ENCODE peak calls at places on chromosomes 5 and 9, in six cellular contexts. X, E, U, I, A and Q are unnamed samples.

GRCh38 chr5:6468104-6468503 is 19.4 kb downstream of the UBE2QL1 start:
- DNase-seq in E (no peak), I (no peak), U (no peak), A (no peak), X (no peak), Q (no peak)

GRCh38 chr5:73142035-73142434 is 21.7 kb downstream of the TMEM171 start:
- DNase-seq in X (no peak), U (no peak), E (no peak), I (no peak), A (no peak), Q (no peak)

GRCh38 chr5:67934976-67935375 is 280.6 kb upstream of the PIK3R1 start:
- DNase-seq in A (no peak), E (no peak), I (no peak), X (no peak), U (no peak), Q (no peak)

GRCh38 chr9:98191210-98191609 is 1.2 kb downstream of the CORO2A start:
- DNase-seq in A (peak; percentile 19), X (no peak), U (no peak), I (no peak), E (no peak), Q (no peak)

GRCh38 chr5:36150676-36151433 is 832 bp downstream of the LMBRD2 start:
- DNase-seq in I (peak; percentile 28), E (peak; percentile 63), U (no peak), A (peak; percentile 38), X (peak; percentile 92), Q (no peak)

GRCh38 chr9:99142275-99142674 is 37.4 kb downstream of the TGFBR1 start:
- DNase-seq in E (no peak), X (no peak), A (no peak), U (no peak), I (no peak), Q (no peak)

GRCh38 chr5:17360879-17361278 is 137.2 kb upstream of the TAF11L2 start:
- DNase-seq in E (no peak), X (no peak), I (no peak), U (no peak), A (no peak), Q (no peak)

GRCh38 chr9:967436-967835 is 9.0 kb upstream of the DMRT3 start:
- DNase-seq in X (no peak), E (no peak), U (no peak), I (no peak), A (no peak), Q (no peak)

GRCh38 chr5:142960309-142960696 is 190.1 kb downstream of the ARHGAP26 start:
- DNase-seq in E (no peak), U (no peak), A (no peak), I (no peak), X (no peak), Q (no peak)

GRCh38 chr5:60846298-60846697 is 2.2 kb upstream of the ELOVL7 start:
- DNase-seq in U (no peak), I (no peak), A (no peak), E (no peak), X (no peak), Q (no peak)